ENCODE peak calls at places on chromosomes 2 and 18, in ten cellular contexts. One of them, this sample, is unnamed.

GRCh38 chr2:14554829-14555580 is 77.5 kb upstream of the LRATD1 start:
- DNase-seq in cardiac muscle cell: no peak
- DNase-seq in neural progenitor cell: no peak
- DNase-seq in GM12865: no peak
- DNase-seq in psoas muscle: no peak
- DNase-seq in IMR-90: no peak
- DNase-seq in CD8-positive, alpha-beta T cell: no peak
- DNase-seq in heart right ventricle: no peak
- DNase-seq in esophagus squamous epithelium: no peak
- DNase-seq in fibroblast of pulmonary artery: no peak
- DNase-seq in this sample: no peak

GRCh38 chr18:52156166-52156565 is 183.8 kb upstream of the DCC start:
- DNase-seq in psoas muscle: no peak
- DNase-seq in CD8-positive, alpha-beta T cell: no peak
- DNase-seq in GM12865: no peak
- DNase-seq in fibroblast of pulmonary artery: no peak
- DNase-seq in IMR-90: no peak
- DNase-seq in cardiac muscle cell: no peak
- DNase-seq in heart right ventricle: no peak
- DNase-seq in neural progenitor cell: no peak
- DNase-seq in esophagus squamous epithelium: no peak
- DNase-seq in this sample: no peak

GRCh38 chr2:170498559-170498958 is 216.6 kb upstream of the SP5 start:
- DNase-seq in IMR-90: no peak
- DNase-seq in neural progenitor cell: peak
- DNase-seq in heart right ventricle: no peak
- DNase-seq in psoas muscle: no peak
- DNase-seq in GM12865: no peak
- DNase-seq in CD8-positive, alpha-beta T cell: no peak
- DNase-seq in fibroblast of pulmonary artery: no peak
- DNase-seq in esophagus squamous epithelium: no peak
- DNase-seq in cardiac muscle cell: no peak
- DNase-seq in this sample: no peak

GRCh38 chr2:218166791-218167190 is at the start of gene CXCR1:
- DNase-seq in esophagus squamous epithelium: no peak
- DNase-seq in IMR-90: no peak
- DNase-seq in psoas muscle: no peak
- DNase-seq in CD8-positive, alpha-beta T cell: no peak
- DNase-seq in cardiac muscle cell: no peak
- DNase-seq in heart right ventricle: no peak
- DNase-seq in fibroblast of pulmonary artery: no peak
- DNase-seq in GM12865: peak
- DNase-seq in neural progenitor cell: no peak
- DNase-seq in this sample: no peak

GRCh38 chr18:63953811-63954210 is 4.7 kb downstream of the HMSD start:
- DNase-seq in fibroblast of pulmonary artery: no peak
- DNase-seq in psoas muscle: no peak
- DNase-seq in neural progenitor cell: no peak
- DNase-seq in CD8-positive, alpha-beta T cell: no peak
- DNase-seq in IMR-90: no peak
- DNase-seq in heart right ventricle: no peak
- DNase-seq in GM12865: no peak
- DNase-seq in cardiac muscle cell: peak
- DNase-seq in esophagus squamous epithelium: no peak
- DNase-seq in this sample: no peak

GRCh38 chr2:226677080-226677479 is 122.5 kb downstream of the IRS1 start:
- DNase-seq in CD8-positive, alpha-beta T cell: no peak
- DNase-seq in IMR-90: no peak
- DNase-seq in psoas muscle: no peak
- DNase-seq in esophagus squamous epithelium: no peak
- DNase-seq in GM12865: no peak
- DNase-seq in neural progenitor cell: no peak
- DNase-seq in fibroblast of pulmonary artery: no peak
- DNase-seq in cardiac muscle cell: no peak
- DNase-seq in heart right ventricle: no peak
- DNase-seq in this sample: no peak

GRCh38 chr2:190481339-190481738 is 53.2 kb downstream of the NEMP2 start:
- DNase-seq in psoas muscle: no peak
- DNase-seq in CD8-positive, alpha-beta T cell: no peak
- DNase-seq in esophagus squamous epithelium: no peak
- DNase-seq in fibroblast of pulmonary artery: no peak
- DNase-seq in neural progenitor cell: no peak
- DNase-seq in GM12865: no peak
- DNase-seq in IMR-90: no peak
- DNase-seq in heart right ventricle: no peak
- DNase-seq in cardiac muscle cell: no peak
- DNase-seq in this sample: no peak

GRCh38 chr2:25276569-25277465 is 64.9 kb downstream of the DNMT3A start:
- DNase-seq in IMR-90: no peak
- DNase-seq in fibroblast of pulmonary artery: no peak
- DNase-seq in cardiac muscle cell: peak
- DNase-seq in GM12865: peak
- DNase-seq in esophagus squamous epithelium: peak
- DNase-seq in CD8-positive, alpha-beta T cell: peak
- DNase-seq in psoas muscle: peak
- DNase-seq in heart right ventricle: peak
- DNase-seq in neural progenitor cell: peak
- DNase-seq in this sample: peak

GRCh38 chr2:236782938-236783337 is 213.3 kb downstream of the ACKR3 start:
- DNase-seq in neural progenitor cell: no peak
- DNase-seq in fibroblast of pulmonary artery: no peak
- DNase-seq in cardiac muscle cell: peak
- DNase-seq in psoas muscle: no peak
- DNase-seq in GM12865: peak
- DNase-seq in CD8-positive, alpha-beta T cell: no peak
- DNase-seq in heart right ventricle: no peak
- DNase-seq in IMR-90: peak
- DNase-seq in esophagus squamous epithelium: no peak
- DNase-seq in this sample: no peak

GRCh38 chr2:159140070-159140774 is 146.3 kb downstream of the WDSUB1 start:
- DNase-seq in CD8-positive, alpha-beta T cell: no peak
- DNase-seq in IMR-90: peak
- DNase-seq in neural progenitor cell: no peak
- DNase-seq in esophagus squamous epithelium: no peak
- DNase-seq in psoas muscle: no peak
- DNase-seq in fibroblast of pulmonary artery: peak
- DNase-seq in cardiac muscle cell: peak
- DNase-seq in GM12865: no peak
- DNase-seq in heart right ventricle: no peak
- DNase-seq in this sample: peak

GRCh38 chr2:10091182-10091932 is 11.1 kb upstream of the CYS1 start:
- DNase-seq in psoas muscle: no peak
- DNase-seq in fibroblast of pulmonary artery: no peak
- DNase-seq in cardiac muscle cell: no peak
- DNase-seq in neural progenitor cell: no peak
- DNase-seq in heart right ventricle: peak
- DNase-seq in CD8-positive, alpha-beta T cell: no peak
- DNase-seq in esophagus squamous epithelium: no peak
- DNase-seq in GM12865: no peak
- DNase-seq in IMR-90: no peak
- DNase-seq in this sample: no peak

GRCh38 chr2:119516121-119516520 is 8.2 kb downstream of the SCTR start:
- DNase-seq in CD8-positive, alpha-beta T cell: no peak
- DNase-seq in neural progenitor cell: no peak
- DNase-seq in heart right ventricle: no peak
- DNase-seq in GM12865: no peak
- DNase-seq in psoas muscle: no peak
- DNase-seq in esophagus squamous epithelium: no peak
- DNase-seq in fibroblast of pulmonary artery: no peak
- DNase-seq in cardiac muscle cell: no peak
- DNase-seq in IMR-90: no peak
- DNase-seq in this sample: no peak

GRCh38 chr2:59939173-59939572 is 614.3 kb downstream of the BCL11A start:
- DNase-seq in heart right ventricle: no peak
- DNase-seq in neural progenitor cell: no peak
- DNase-seq in IMR-90: no peak
- DNase-seq in psoas muscle: no peak
- DNase-seq in esophagus squamous epithelium: no peak
- DNase-seq in cardiac muscle cell: no peak
- DNase-seq in CD8-positive, alpha-beta T cell: no peak
- DNase-seq in fibroblast of pulmonary artery: no peak
- DNase-seq in GM12865: no peak
- DNase-seq in this sample: no peak

GRCh38 chr18:32910694-32911296 is 138.0 kb upstream of the KLHL14 start:
- DNase-seq in neural progenitor cell: no peak
- DNase-seq in IMR-90: no peak
- DNase-seq in psoas muscle: no peak
- DNase-seq in fibroblast of pulmonary artery: no peak
- DNase-seq in heart right ventricle: no peak
- DNase-seq in CD8-positive, alpha-beta T cell: no peak
- DNase-seq in GM12865: no peak
- DNase-seq in cardiac muscle cell: no peak
- DNase-seq in esophagus squamous epithelium: no peak
- DNase-seq in this sample: no peak

GRCh38 chr2:9638532-9638931 is 7.7 kb upstream of the YWHAQ start:
- DNase-seq in cardiac muscle cell: peak
- DNase-seq in heart right ventricle: peak
- DNase-seq in psoas muscle: peak
- DNase-seq in IMR-90: peak
- DNase-seq in neural progenitor cell: no peak
- DNase-seq in CD8-positive, alpha-beta T cell: no peak
- DNase-seq in esophagus squamous epithelium: no peak
- DNase-seq in GM12865: no peak
- DNase-seq in fibroblast of pulmonary artery: peak
- DNase-seq in this sample: peak

GRCh38 chr2:139478191-139478914 is 698.2 kb upstream of the NXPH2 start:
- DNase-seq in neural progenitor cell: no peak
- DNase-seq in esophagus squamous epithelium: no peak
- DNase-seq in IMR-90: no peak
- DNase-seq in cardiac muscle cell: no peak
- DNase-seq in GM12865: no peak
- DNase-seq in fibroblast of pulmonary artery: no peak
- DNase-seq in CD8-positive, alpha-beta T cell: no peak
- DNase-seq in psoas muscle: no peak
- DNase-seq in heart right ventricle: no peak
- DNase-seq in this sample: no peak
- TF ChIP-seq CTCF in neural progenitor cell: peak
- TF ChIP-seq CTCF in esophagus squamous epithelium: no peak
- TF ChIP-seq CTCF in IMR-90: no peak
- TF ChIP-seq CTCF in cardiac muscle cell: no peak
- TF ChIP-seq CTCF in GM12865: no peak
- TF ChIP-seq CTCF in fibroblast of pulmonary artery: no peak
- TF ChIP-seq CTCF in CD8-positive, alpha-beta T cell: no peak
- TF ChIP-seq CTCF in psoas muscle: no peak
- TF ChIP-seq CTCF in heart right ventricle: no peak
- TF ChIP-seq CTCF in this sample: no peak

GRCh38 chr2:3536682-3537632 is 17.6 kb upstream of the ADI1 start:
- DNase-seq in cardiac muscle cell: peak
- DNase-seq in GM12865: peak
- DNase-seq in neural progenitor cell: peak
- DNase-seq in fibroblast of pulmonary artery: peak
- DNase-seq in CD8-positive, alpha-beta T cell: no peak
- DNase-seq in heart right ventricle: peak
- DNase-seq in psoas muscle: peak
- DNase-seq in IMR-90: peak
- DNase-seq in esophagus squamous epithelium: no peak
- DNase-seq in this sample: peak
- H3K4me3 ChIP-seq in cardiac muscle cell: no peak
- H3K4me3 ChIP-seq in GM12865: peak
- H3K4me3 ChIP-seq in neural progenitor cell: no peak
- H3K4me3 ChIP-seq in fibroblast of pulmonary artery: peak
- H3K4me3 ChIP-seq in CD8-positive, alpha-beta T cell: peak
- H3K4me3 ChIP-seq in heart right ventricle: peak
- H3K4me3 ChIP-seq in psoas muscle: peak
- H3K4me3 ChIP-seq in IMR-90: peak
- H3K4me3 ChIP-seq in esophagus squamous epithelium: peak
- H3K4me3 ChIP-seq in this sample: peak

DNA sequence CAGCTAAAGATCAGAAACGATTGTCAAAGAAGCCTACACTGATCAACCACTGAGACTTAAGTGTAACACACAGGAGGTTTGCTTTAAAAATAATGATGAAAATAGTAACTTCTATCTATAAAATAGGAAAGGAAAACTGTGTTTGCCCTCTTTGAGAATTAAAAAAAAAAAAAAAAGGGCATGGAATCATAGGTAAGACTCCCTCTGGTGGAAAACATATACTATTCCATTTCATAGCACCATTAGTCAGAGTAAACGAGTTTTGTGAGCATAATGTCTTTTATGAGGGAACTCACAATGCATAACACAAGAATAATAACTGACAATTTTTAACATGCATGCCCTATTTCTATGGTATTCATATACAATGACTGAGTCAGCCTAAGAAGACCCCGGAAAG is 36.3 kb downstream of the SLC35F5 start:
- DNase-seq in cardiac muscle cell: peak
- DNase-seq in esophagus squamous epithelium: no peak
- DNase-seq in neural progenitor cell: peak
- DNase-seq in GM12865: no peak
- DNase-seq in fibroblast of pulmonary artery: peak
- DNase-seq in IMR-90: peak
- DNase-seq in CD8-positive, alpha-beta T cell: no peak
- DNase-seq in heart right ventricle: no peak
- DNase-seq in psoas muscle: no peak
- DNase-seq in this sample: peak
- TF ChIP-seq CTCF in cardiac muscle cell: peak
- TF ChIP-seq CTCF in esophagus squamous epithelium: no peak
- TF ChIP-seq CTCF in neural progenitor cell: peak
- TF ChIP-seq CTCF in GM12865: no peak
- TF ChIP-seq CTCF in fibroblast of pulmonary artery: peak
- TF ChIP-seq CTCF in IMR-90: peak
- TF ChIP-seq CTCF in CD8-positive, alpha-beta T cell: peak
- TF ChIP-seq CTCF in heart right ventricle: peak
- TF ChIP-seq CTCF in psoas muscle: peak
- TF ChIP-seq CTCF in this sample: peak

GRCh38 chr2:240999001-240999791 is 778 bp downstream of the SNED1 start:
- DNase-seq in fibroblast of pulmonary artery: no peak
- DNase-seq in GM12865: no peak
- DNase-seq in heart right ventricle: no peak
- DNase-seq in IMR-90: no peak
- DNase-seq in neural progenitor cell: peak
- DNase-seq in esophagus squamous epithelium: no peak
- DNase-seq in psoas muscle: peak
- DNase-seq in CD8-positive, alpha-beta T cell: no peak
- DNase-seq in cardiac muscle cell: no peak
- DNase-seq in this sample: no peak

GRCh38 chr2:240997856-240998705 is at the start of gene SNED1:
- DNase-seq in cardiac muscle cell: peak
- DNase-seq in psoas muscle: peak
- DNase-seq in heart right ventricle: peak
- DNase-seq in neural progenitor cell: peak
- DNase-seq in GM12865: peak
- DNase-seq in CD8-positive, alpha-beta T cell: no peak
- DNase-seq in IMR-90: peak
- DNase-seq in fibroblast of pulmonary artery: peak
- DNase-seq in esophagus squamous epithelium: no peak
- DNase-seq in this sample: peak

GRCh38 chr2:240999873-241000541 is 1.6 kb downstream of the SNED1 start:
- DNase-seq in esophagus squamous epithelium: no peak
- DNase-seq in IMR-90: no peak
- DNase-seq in cardiac muscle cell: no peak
- DNase-seq in heart right ventricle: no peak
- DNase-seq in neural progenitor cell: no peak
- DNase-seq in psoas muscle: no peak
- DNase-seq in fibroblast of pulmonary artery: no peak
- DNase-seq in GM12865: no peak
- DNase-seq in CD8-positive, alpha-beta T cell: no peak
- DNase-seq in this sample: no peak

GRCh38 chr2:240997141-240997855 is 1.1 kb upstream of the SNED1 start:
- DNase-seq in IMR-90: no peak
- DNase-seq in heart right ventricle: no peak
- DNase-seq in neural progenitor cell: no peak
- DNase-seq in GM12865: no peak
- DNase-seq in cardiac muscle cell: no peak
- DNase-seq in psoas muscle: peak
- DNase-seq in fibroblast of pulmonary artery: no peak
- DNase-seq in esophagus squamous epithelium: no peak
- DNase-seq in CD8-positive, alpha-beta T cell: no peak
- DNase-seq in this sample: peak

GRCh38 chr2:240998706-240999000 is 235 bp downstream of the SNED1 start:
- DNase-seq in CD8-positive, alpha-beta T cell: no peak
- DNase-seq in fibroblast of pulmonary artery: no peak
- DNase-seq in heart right ventricle: no peak
- DNase-seq in GM12865: no peak
- DNase-seq in psoas muscle: no peak
- DNase-seq in esophagus squamous epithelium: no peak
- DNase-seq in neural progenitor cell: no peak
- DNase-seq in IMR-90: no peak
- DNase-seq in cardiac muscle cell: no peak
- DNase-seq in this sample: no peak
- H3K4me3 ChIP-seq in CD8-positive, alpha-beta T cell: no peak
- H3K4me3 ChIP-seq in fibroblast of pulmonary artery: peak
- H3K4me3 ChIP-seq in heart right ventricle: peak
- H3K4me3 ChIP-seq in GM12865: no peak
- H3K4me3 ChIP-seq in psoas muscle: peak
- H3K4me3 ChIP-seq in esophagus squamous epithelium: peak
- H3K4me3 ChIP-seq in neural progenitor cell: peak
- H3K4me3 ChIP-seq in IMR-90: peak
- H3K4me3 ChIP-seq in cardiac muscle cell: peak
- H3K4me3 ChIP-seq in this sample: peak